ENCODE peak calls at places on chromosome 2, in five cellular contexts. One of them, this sample, is unnamed. For H3K4me1, the result is how much of the 10 kb centered on the place peaks cover.

GRCh38 chr2:167135691-167136090 is 247.4 kb downstream of the XIRP2 start:
- DNase-seq in colonic mucosa: no peak
- DNase-seq in cardiac muscle cell: peak
- DNase-seq in A549: no peak
- DNase-seq in transverse colon: no peak
- DNase-seq in this sample: no peak

GRCh38 chr2:236408090-236408489 is 143.9 kb upstream of the ASB18 start:
- DNase-seq in cardiac muscle cell: no peak
- DNase-seq in A549: no peak
- DNase-seq in transverse colon: no peak
- DNase-seq in colonic mucosa: no peak
- DNase-seq in this sample: no peak

GRCh38 chr2:219968685-219969345 is 341.4 kb downstream of the SLC4A3 start:
- DNase-seq in transverse colon: no peak
- DNase-seq in A549: peak
- DNase-seq in colonic mucosa: no peak
- DNase-seq in cardiac muscle cell: peak
- DNase-seq in this sample: no peak

GRCh38 chr2:175309799-175310198 is 128.3 kb upstream of the ATP5MC3 start:
- DNase-seq in cardiac muscle cell: peak
- DNase-seq in colonic mucosa: no peak
- DNase-seq in transverse colon: peak
- DNase-seq in A549: peak
- DNase-seq in this sample: no peak

GRCh38 chr2:154527962-154528361 is 170.5 kb upstream of the KCNJ3 start:
- DNase-seq in A549: no peak
- DNase-seq in colonic mucosa: no peak
- DNase-seq in cardiac muscle cell: no peak
- DNase-seq in transverse colon: no peak
- DNase-seq in this sample: no peak

GRCh38 chr2:141490886-141491285 is 639.9 kb downstream of the LRP1B start:
- DNase-seq in cardiac muscle cell: no peak
- DNase-seq in colonic mucosa: no peak
- DNase-seq in A549: no peak
- DNase-seq in transverse colon: no peak
- DNase-seq in this sample: no peak

GRCh38 chr2:226838758-226839555 is 3.1 kb downstream of the RHBDD1 start:
- DNase-seq in colonic mucosa: no peak
- DNase-seq in transverse colon: no peak
- DNase-seq in cardiac muscle cell: no peak
- DNase-seq in A549: no peak
- DNase-seq in this sample: no peak

GRCh38 chr2:101931402-101931801 is 60.4 kb upstream of the IL1R2 start:
- DNase-seq in cardiac muscle cell: no peak
- DNase-seq in transverse colon: no peak
- DNase-seq in A549: no peak
- DNase-seq in colonic mucosa: no peak
- DNase-seq in this sample: no peak

GRCh38 chr2:118584380-118584779 is 263.1 kb downstream of the EN1 start:
- DNase-seq in transverse colon: no peak
- DNase-seq in A549: no peak
- DNase-seq in colonic mucosa: no peak
- DNase-seq in cardiac muscle cell: no peak
- DNase-seq in this sample: no peak

GRCh38 chr2:134468776-134469175 is 214.9 kb downstream of the MGAT5 start:
- DNase-seq in colonic mucosa: no peak
- DNase-seq in transverse colon: no peak
- DNase-seq in cardiac muscle cell: no peak
- DNase-seq in A549: no peak
- DNase-seq in this sample: no peak

GRCh38 chr2:187519419-187520120 is 34.7 kb downstream of the TFPI start:
- DNase-seq in colonic mucosa: no peak
- DNase-seq in transverse colon: no peak
- DNase-seq in cardiac muscle cell: no peak
- DNase-seq in A549: no peak
- DNase-seq in this sample: no peak

GRCh38 chr2:143975216-143975615 is 544.7 kb downstream of the ZEB2 start:
- DNase-seq in A549: no peak
- DNase-seq in transverse colon: no peak
- DNase-seq in cardiac muscle cell: no peak
- DNase-seq in colonic mucosa: no peak
- DNase-seq in this sample: no peak

GRCh38 chr2:177753682-177754475 is 318.7 kb downstream of the PDE11A start:
- DNase-seq in colonic mucosa: peak
- DNase-seq in A549: peak
- DNase-seq in cardiac muscle cell: peak
- DNase-seq in transverse colon: peak
- DNase-seq in this sample: no peak

GRCh38 chr2:188181439-188181838 is 110.2 kb upstream of the GULP1 start:
- DNase-seq in transverse colon: no peak
- DNase-seq in A549: no peak
- DNase-seq in colonic mucosa: no peak
- DNase-seq in cardiac muscle cell: no peak
- DNase-seq in this sample: no peak

GRCh38 chr2:208501217-208501616 is 94.6 kb downstream of the PTH2R start:
- DNase-seq in colonic mucosa: peak
- DNase-seq in cardiac muscle cell: no peak
- DNase-seq in transverse colon: peak
- DNase-seq in A549: no peak
- DNase-seq in this sample: no peak

GRCh38 chr2:30569991-30570390 is 122.9 kb downstream of the LCLAT1 start:
- DNase-seq in transverse colon: no peak
- DNase-seq in cardiac muscle cell: no peak
- DNase-seq in colonic mucosa: no peak
- DNase-seq in A549: no peak
- DNase-seq in this sample: no peak

GRCh38 chr2:16204791-16205620 is 264.7 kb downstream of the MYCN start:
- DNase-seq in A549: no peak
- DNase-seq in transverse colon: no peak
- DNase-seq in cardiac muscle cell: no peak
- DNase-seq in colonic mucosa: no peak
- DNase-seq in this sample: no peak

GRCh38 chr2:217436386-217436785 is 566.4 kb downstream of the TNS1 start:
- DNase-seq in colonic mucosa: no peak
- DNase-seq in A549: no peak
- DNase-seq in cardiac muscle cell: no peak
- DNase-seq in transverse colon: no peak
- DNase-seq in this sample: no peak

GRCh38 chr2:191901031-191901430 is 54.1 kb upstream of the CAVIN2 start:
- DNase-seq in cardiac muscle cell: no peak
- DNase-seq in colonic mucosa: no peak
- DNase-seq in A549: no peak
- DNase-seq in transverse colon: no peak
- DNase-seq in this sample: no peak

GRCh38 chr2:44705356-44705755 is 236.1 kb upstream of the SIX3 start:
- DNase-seq in A549: no peak
- DNase-seq in transverse colon: no peak
- DNase-seq in cardiac muscle cell: no peak
- DNase-seq in colonic mucosa: no peak
- DNase-seq in this sample: no peak

GRCh38 chr2:63993871-63994270 is 25.4 kb downstream of the VPS54 start:
- DNase-seq in transverse colon: no peak
- DNase-seq in A549: no peak
- DNase-seq in colonic mucosa: no peak
- DNase-seq in cardiac muscle cell: no peak
- DNase-seq in this sample: no peak

GRCh38 chr2:9247786-9248185 is 41.2 kb downstream of the ASAP2 start:
- DNase-seq in colonic mucosa: peak
- DNase-seq in cardiac muscle cell: peak
- DNase-seq in A549: no peak
- DNase-seq in transverse colon: peak
- DNase-seq in this sample: no peak

GRCh38 chr2:160141944-160142343 is 58.1 kb downstream of the ITGB6 start:
- DNase-seq in A549: no peak
- DNase-seq in transverse colon: no peak
- DNase-seq in colonic mucosa: no peak
- DNase-seq in cardiac muscle cell: peak
- DNase-seq in this sample: no peak

GRCh38 chr2:113922784-113923183 is 32.9 kb downstream of the ACTR3 start:
- DNase-seq in cardiac muscle cell: no peak
- DNase-seq in A549: no peak
- DNase-seq in colonic mucosa: no peak
- DNase-seq in transverse colon: no peak
- DNase-seq in this sample: no peak

GRCh38 chr2:134341476-134341875 is 87.6 kb downstream of the MGAT5 start:
- DNase-seq in cardiac muscle cell: no peak
- DNase-seq in transverse colon: no peak
- DNase-seq in A549: no peak
- DNase-seq in colonic mucosa: no peak
- DNase-seq in this sample: no peak

GRCh38 chr2:197707316-197708213 is 2.4 kb downstream of the MARS2 start:
- DNase-seq in colonic mucosa: no peak
- DNase-seq in A549: peak
- DNase-seq in transverse colon: no peak
- DNase-seq in cardiac muscle cell: peak
- DNase-seq in this sample: peak

GRCh38 chr2:31728406-31729064 is 147.8 kb upstream of the SRD5A2 start:
- DNase-seq in A549: no peak
- DNase-seq in cardiac muscle cell: no peak
- DNase-seq in colonic mucosa: no peak
- DNase-seq in transverse colon: no peak
- DNase-seq in this sample: no peak

GRCh38 chr2:10427568-10427975 is 20.6 kb downstream of the ODC1 start:
- DNase-seq in transverse colon: no peak
- DNase-seq in A549: no peak
- DNase-seq in cardiac muscle cell: no peak
- DNase-seq in colonic mucosa: no peak
- DNase-seq in this sample: peak

GRCh38 chr2:10424051-10424450 is 24.1 kb downstream of the ODC1 start:
- DNase-seq in cardiac muscle cell: peak
- DNase-seq in transverse colon: no peak
- DNase-seq in A549: no peak
- DNase-seq in colonic mucosa: no peak
- DNase-seq in this sample: peak

GRCh38 chr2:10424916-10425505 is 23.1 kb downstream of the ODC1 start:
- DNase-seq in transverse colon: no peak
- DNase-seq in colonic mucosa: no peak
- DNase-seq in cardiac muscle cell: no peak
- DNase-seq in A549: no peak
- DNase-seq in this sample: peak

GRCh38 chr2:10426726-10427567 is 21.2 kb downstream of the ODC1 start:
- DNase-seq in transverse colon: no peak
- DNase-seq in cardiac muscle cell: no peak
- DNase-seq in A549: no peak
- DNase-seq in colonic mucosa: no peak
- DNase-seq in this sample: peak

DNA sequence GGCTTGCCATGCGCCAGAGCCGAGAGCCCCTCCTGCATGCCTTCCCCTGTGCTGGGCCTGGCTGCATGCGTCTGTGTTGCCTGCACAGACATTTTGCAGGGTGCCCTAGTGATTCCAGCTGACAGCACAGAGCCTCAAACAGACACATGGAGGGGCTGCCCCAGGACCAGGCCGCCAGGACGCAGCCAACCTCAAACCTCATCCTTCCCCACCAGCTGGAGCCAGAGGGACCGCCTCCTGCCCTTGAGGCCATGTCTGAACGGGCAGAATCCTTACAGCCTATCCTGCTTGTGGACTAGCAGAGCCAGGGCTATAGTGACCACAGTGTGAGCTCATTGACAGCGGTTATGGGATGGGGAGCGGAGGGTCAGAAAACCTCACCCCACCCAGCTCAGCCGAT is 22.5 kb downstream of the ODC1 start:
- DNase-seq in transverse colon: no peak
- DNase-seq in A549: no peak
- DNase-seq in colonic mucosa: no peak
- DNase-seq in cardiac muscle cell: no peak
- DNase-seq in this sample: no peak
- H3K4me1 ChIP-seq in transverse colon: under half
- H3K4me1 ChIP-seq in A549: under half
- H3K4me1 ChIP-seq in colonic mucosa: under half
- H3K4me1 ChIP-seq in cardiac muscle cell: under half
- H3K4me1 ChIP-seq in this sample: under half

DNA sequence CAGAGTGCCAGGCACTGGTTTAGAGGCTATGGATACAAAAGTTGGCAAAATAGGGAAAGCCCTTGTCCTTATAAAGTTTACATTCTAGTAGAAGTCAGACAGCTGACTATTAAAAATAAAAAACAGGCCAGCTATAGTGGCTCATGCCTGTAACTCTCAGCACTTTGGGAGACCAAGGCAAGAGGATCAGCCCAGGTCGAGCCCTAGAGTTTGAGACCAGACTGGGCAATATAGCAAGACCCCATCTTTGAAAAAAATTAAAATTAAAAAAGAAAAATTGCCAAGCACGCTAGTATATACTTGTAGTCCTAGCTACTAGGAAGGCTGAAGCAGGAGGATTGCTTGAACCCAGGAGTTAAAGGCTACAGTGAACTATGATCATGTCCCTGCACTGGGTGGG is 12.5 kb downstream of the ERICH2 start:
- DNase-seq in A549: no peak
- DNase-seq in colonic mucosa: no peak
- DNase-seq in transverse colon: no peak
- DNase-seq in cardiac muscle cell: no peak
- DNase-seq in this sample: no peak
- H3K4me1 ChIP-seq in A549: under half
- H3K4me1 ChIP-seq in colonic mucosa: under half
- H3K4me1 ChIP-seq in transverse colon: under half
- H3K4me1 ChIP-seq in cardiac muscle cell: under half
- H3K4me1 ChIP-seq in this sample: under half

GRCh38 chr2:60544059-60544458 is 9.4 kb downstream of the BCL11A start:
- DNase-seq in colonic mucosa: no peak
- DNase-seq in A549: no peak
- DNase-seq in cardiac muscle cell: no peak
- DNase-seq in transverse colon: no peak
- DNase-seq in this sample: no peak
- H3K4me1 ChIP-seq in colonic mucosa: under half
- H3K4me1 ChIP-seq in A549: under half
- H3K4me1 ChIP-seq in cardiac muscle cell: under half
- H3K4me1 ChIP-seq in transverse colon: under half
- H3K4me1 ChIP-seq in this sample: under half

GRCh38 chr2:84971799-84972790 is 1.1 kb downstream of the KCMF1 start:
- DNase-seq in colonic mucosa: peak
- DNase-seq in transverse colon: peak
- DNase-seq in A549: peak
- DNase-seq in cardiac muscle cell: peak
- DNase-seq in this sample: peak
- H3K4me1 ChIP-seq in colonic mucosa: under half
- H3K4me1 ChIP-seq in transverse colon: half or more
- H3K4me1 ChIP-seq in A549: under half
- H3K4me1 ChIP-seq in cardiac muscle cell: under half
- H3K4me1 ChIP-seq in this sample: under half